ENCODE peak calls at places on chromosome 14, in five cellular contexts. One of them, this sample, is unnamed.

GRCh38 chr14:41986083-41986645 is 379.5 kb downstream of the LRFN5 start:
- DNase-seq in K562: no peak
- DNase-seq in HTR-8/SVneo: no peak
- DNase-seq in stimulated activated naive CD4-positive, alpha-beta T cell: no peak
- DNase-seq in activated naive CD4-positive, alpha-beta T cell: no peak
- DNase-seq in this sample: no peak

GRCh38 chr14:58245562-58245961 is 919 bp downstream of the PSMA3 start:
- DNase-seq in K562: no peak
- DNase-seq in HTR-8/SVneo: no peak
- DNase-seq in stimulated activated naive CD4-positive, alpha-beta T cell: no peak
- DNase-seq in activated naive CD4-positive, alpha-beta T cell: no peak
- DNase-seq in this sample: no peak

GRCh38 chr14:61221906-61222305 is 59.2 kb downstream of the TMEM30B start:
- DNase-seq in K562: no peak
- DNase-seq in HTR-8/SVneo: no peak
- DNase-seq in stimulated activated naive CD4-positive, alpha-beta T cell: no peak
- DNase-seq in activated naive CD4-positive, alpha-beta T cell: no peak
- DNase-seq in this sample: no peak

GRCh38 chr14:30034049-30034635 is 106.5 kb upstream of the PRKD1 start:
- DNase-seq in K562: no peak
- DNase-seq in HTR-8/SVneo: no peak
- DNase-seq in stimulated activated naive CD4-positive, alpha-beta T cell: no peak
- DNase-seq in activated naive CD4-positive, alpha-beta T cell: no peak
- DNase-seq in this sample: no peak

GRCh38 chr14:101197595-101198397 is 294.3 kb upstream of the RTL1 start:
- DNase-seq in K562: no peak
- DNase-seq in HTR-8/SVneo: no peak
- DNase-seq in stimulated activated naive CD4-positive, alpha-beta T cell: no peak
- DNase-seq in activated naive CD4-positive, alpha-beta T cell: no peak
- DNase-seq in this sample: no peak

GRCh38 chr14:22713631-22713950 is 52.9 kb upstream of the OXA1L start:
- DNase-seq in K562: no peak
- DNase-seq in HTR-8/SVneo: no peak
- DNase-seq in stimulated activated naive CD4-positive, alpha-beta T cell: no peak
- DNase-seq in activated naive CD4-positive, alpha-beta T cell: no peak
- DNase-seq in this sample: no peak

GRCh38 chr14:60648934-60649814 is at the start of gene SIX1:
- DNase-seq in K562: peak; percentile 75
- DNase-seq in HTR-8/SVneo: peak; percentile 100
- DNase-seq in stimulated activated naive CD4-positive, alpha-beta T cell: no peak
- DNase-seq in activated naive CD4-positive, alpha-beta T cell: no peak
- DNase-seq in this sample: peak; percentile 96

GRCh38 chr14:104805326-104805678 is 4.4 kb downstream of the ZBTB42 start:
- DNase-seq in K562: peak; percentile 85
- DNase-seq in HTR-8/SVneo: peak; percentile 73
- DNase-seq in stimulated activated naive CD4-positive, alpha-beta T cell: no peak
- DNase-seq in activated naive CD4-positive, alpha-beta T cell: no peak
- DNase-seq in this sample: no peak

GRCh38 chr14:100771121-100771800 is 44.6 kb downstream of the DLK1 start:
- DNase-seq in K562: peak; percentile 78
- DNase-seq in HTR-8/SVneo: no peak
- DNase-seq in stimulated activated naive CD4-positive, alpha-beta T cell: no peak
- DNase-seq in activated naive CD4-positive, alpha-beta T cell: no peak
- DNase-seq in this sample: no peak

GRCh38 chr14:61870163-61870562 is 107.9 kb downstream of the SNAPC1 start:
- DNase-seq in K562: no peak
- DNase-seq in HTR-8/SVneo: no peak
- DNase-seq in stimulated activated naive CD4-positive, alpha-beta T cell: no peak
- DNase-seq in activated naive CD4-positive, alpha-beta T cell: no peak
- DNase-seq in this sample: no peak

This sample was measured in HuH-7.5.